ENCODE peak calls at places on chromosomes 4 and X, in nine cellular contexts. One of them, this sample, is unnamed.

GRCh38 chr4:23631255-23631950 is 258.4 kb downstream of the PPARGC1A start:
- DNase-seq in suprapubic skin: no peak
- DNase-seq in stomach: no peak
- DNase-seq in GM12892: no peak
- DNase-seq in GM23338: peak
- DNase-seq in HL-60: no peak
- DNase-seq in HepG2: no peak
- DNase-seq in spleen: no peak
- DNase-seq in Panc1: no peak
- DNase-seq in this sample: no peak

GRCh38 chrX:13007519-13008188 is 32.7 kb downstream of the TMSB4X start:
- DNase-seq in suprapubic skin: no peak
- DNase-seq in stomach: no peak
- DNase-seq in GM12892: no peak
- DNase-seq in GM23338: no peak
- DNase-seq in HL-60: no peak
- DNase-seq in HepG2: no peak
- DNase-seq in spleen: no peak
- DNase-seq in Panc1: no peak
- DNase-seq in this sample: no peak

GRCh38 chrX:72381439-72382198 is 75.9 kb upstream of the CITED1 start:
- DNase-seq in suprapubic skin: no peak
- DNase-seq in stomach: no peak
- DNase-seq in GM12892: no peak
- DNase-seq in GM23338: no peak
- DNase-seq in HL-60: peak
- DNase-seq in HepG2: peak
- DNase-seq in spleen: no peak
- DNase-seq in Panc1: no peak
- DNase-seq in this sample: no peak

GRCh38 chr4:76689079-76689817 is 208.7 kb downstream of the SOWAHB start:
- DNase-seq in suprapubic skin: no peak
- DNase-seq in stomach: peak
- DNase-seq in GM12892: peak
- DNase-seq in GM23338: peak
- DNase-seq in HL-60: no peak
- DNase-seq in HepG2: no peak
- DNase-seq in spleen: peak
- DNase-seq in Panc1: no peak
- DNase-seq in this sample: no peak

GRCh38 chr4:182938213-182938645 is 21.0 kb upstream of the DCTD start:
- DNase-seq in suprapubic skin: peak
- DNase-seq in stomach: peak
- DNase-seq in GM12892: peak
- DNase-seq in GM23338: peak
- DNase-seq in HL-60: peak
- DNase-seq in HepG2: peak
- DNase-seq in spleen: peak
- DNase-seq in Panc1: peak
- DNase-seq in this sample: no peak

GRCh38 chr4:14336656-14337055 is 665.6 kb upstream of the CPEB2 start:
- DNase-seq in suprapubic skin: no peak
- DNase-seq in stomach: no peak
- DNase-seq in GM12892: no peak
- DNase-seq in GM23338: no peak
- DNase-seq in HL-60: no peak
- DNase-seq in HepG2: no peak
- DNase-seq in spleen: no peak
- DNase-seq in Panc1: peak
- DNase-seq in this sample: no peak

GRCh38 chr4:83961575-83961974 is 425.7 kb downstream of the GPAT3 start:
- DNase-seq in suprapubic skin: no peak
- DNase-seq in stomach: no peak
- DNase-seq in GM12892: no peak
- DNase-seq in GM23338: no peak
- DNase-seq in HL-60: no peak
- DNase-seq in HepG2: no peak
- DNase-seq in spleen: no peak
- DNase-seq in Panc1: peak
- DNase-seq in this sample: no peak

GRCh38 chrX:23114256-23114655 is 114.5 kb downstream of the DDX53 start:
- DNase-seq in suprapubic skin: no peak
- DNase-seq in stomach: no peak
- DNase-seq in GM12892: no peak
- DNase-seq in GM23338: no peak
- DNase-seq in HL-60: no peak
- DNase-seq in HepG2: no peak
- DNase-seq in spleen: no peak
- DNase-seq in Panc1: no peak
- DNase-seq in this sample: no peak

GRCh38 chrX:48685416-48685815 is 1.8 kb downstream of the WAS start:
- DNase-seq in suprapubic skin: no peak
- DNase-seq in stomach: no peak
- DNase-seq in GM12892: no peak
- DNase-seq in GM23338: no peak
- DNase-seq in HL-60: no peak
- DNase-seq in HepG2: no peak
- DNase-seq in spleen: peak
- DNase-seq in Panc1: no peak
- DNase-seq in this sample: no peak

GRCh38 chrX:107726809-107727534 is 48.6 kb downstream of the TSC22D3 start:
- DNase-seq in suprapubic skin: no peak
- DNase-seq in stomach: no peak
- DNase-seq in GM12892: no peak
- DNase-seq in GM23338: no peak
- DNase-seq in HL-60: no peak
- DNase-seq in HepG2: peak
- DNase-seq in spleen: no peak
- DNase-seq in Panc1: no peak
- DNase-seq in this sample: no peak

GRCh38 chrX:139077303-139078131 is 366.0 kb upstream of the FGF13 start:
- DNase-seq in suprapubic skin: no peak
- DNase-seq in stomach: no peak
- DNase-seq in GM12892: no peak
- DNase-seq in GM23338: no peak
- DNase-seq in HL-60: no peak
- DNase-seq in HepG2: no peak
- DNase-seq in spleen: no peak
- DNase-seq in Panc1: peak
- DNase-seq in this sample: no peak

GRCh38 chrX:83511208-83511607 is 3.1 kb downstream of the POU3F4 start:
- DNase-seq in suprapubic skin: no peak
- DNase-seq in stomach: no peak
- DNase-seq in GM12892: no peak
- DNase-seq in GM23338: peak
- DNase-seq in HL-60: no peak
- DNase-seq in HepG2: no peak
- DNase-seq in spleen: no peak
- DNase-seq in Panc1: no peak
- DNase-seq in this sample: no peak

GRCh38 chrX:108699368-108699767 is 37.0 kb downstream of the IRS4 start:
- DNase-seq in suprapubic skin: no peak
- DNase-seq in stomach: no peak
- DNase-seq in GM12892: no peak
- DNase-seq in GM23338: peak
- DNase-seq in HL-60: no peak
- DNase-seq in HepG2: peak
- DNase-seq in spleen: no peak
- DNase-seq in Panc1: peak
- DNase-seq in this sample: no peak

GRCh38 chrX:108732630-108733321 is 3.6 kb downstream of the IRS4 start:
- DNase-seq in suprapubic skin: no peak
- DNase-seq in stomach: no peak
- DNase-seq in GM12892: no peak
- DNase-seq in GM23338: peak
- DNase-seq in HL-60: no peak
- DNase-seq in HepG2: no peak
- DNase-seq in spleen: no peak
- DNase-seq in Panc1: no peak
- DNase-seq in this sample: no peak

GRCh38 chr4:19729873-19730735 is 521.6 kb upstream of the SLIT2 start:
- DNase-seq in suprapubic skin: no peak
- DNase-seq in stomach: no peak
- DNase-seq in GM12892: no peak
- DNase-seq in GM23338: no peak
- DNase-seq in HL-60: peak
- DNase-seq in HepG2: no peak
- DNase-seq in spleen: no peak
- DNase-seq in Panc1: no peak
- DNase-seq in this sample: no peak

GRCh38 chr4:137124278-137124932 is 407.9 kb downstream of the PCDH18 start:
- DNase-seq in suprapubic skin: no peak
- DNase-seq in stomach: no peak
- DNase-seq in GM12892: no peak
- DNase-seq in GM23338: peak
- DNase-seq in HL-60: peak
- DNase-seq in HepG2: peak
- DNase-seq in spleen: no peak
- DNase-seq in Panc1: peak
- DNase-seq in this sample: no peak

GRCh38 chr4:137125011-137125410 is 407.3 kb downstream of the PCDH18 start:
- DNase-seq in suprapubic skin: no peak
- DNase-seq in stomach: no peak
- DNase-seq in GM12892: no peak
- DNase-seq in GM23338: no peak
- DNase-seq in HL-60: no peak
- DNase-seq in HepG2: no peak
- DNase-seq in spleen: no peak
- DNase-seq in Panc1: no peak
- DNase-seq in this sample: no peak

GRCh38 chr4:137131201-137131600 is 401.1 kb downstream of the PCDH18 start:
- DNase-seq in suprapubic skin: no peak
- DNase-seq in stomach: no peak
- DNase-seq in GM12892: no peak
- DNase-seq in GM23338: no peak
- DNase-seq in HL-60: no peak
- DNase-seq in HepG2: no peak
- DNase-seq in spleen: no peak
- DNase-seq in Panc1: no peak
- DNase-seq in this sample: no peak

DNA sequence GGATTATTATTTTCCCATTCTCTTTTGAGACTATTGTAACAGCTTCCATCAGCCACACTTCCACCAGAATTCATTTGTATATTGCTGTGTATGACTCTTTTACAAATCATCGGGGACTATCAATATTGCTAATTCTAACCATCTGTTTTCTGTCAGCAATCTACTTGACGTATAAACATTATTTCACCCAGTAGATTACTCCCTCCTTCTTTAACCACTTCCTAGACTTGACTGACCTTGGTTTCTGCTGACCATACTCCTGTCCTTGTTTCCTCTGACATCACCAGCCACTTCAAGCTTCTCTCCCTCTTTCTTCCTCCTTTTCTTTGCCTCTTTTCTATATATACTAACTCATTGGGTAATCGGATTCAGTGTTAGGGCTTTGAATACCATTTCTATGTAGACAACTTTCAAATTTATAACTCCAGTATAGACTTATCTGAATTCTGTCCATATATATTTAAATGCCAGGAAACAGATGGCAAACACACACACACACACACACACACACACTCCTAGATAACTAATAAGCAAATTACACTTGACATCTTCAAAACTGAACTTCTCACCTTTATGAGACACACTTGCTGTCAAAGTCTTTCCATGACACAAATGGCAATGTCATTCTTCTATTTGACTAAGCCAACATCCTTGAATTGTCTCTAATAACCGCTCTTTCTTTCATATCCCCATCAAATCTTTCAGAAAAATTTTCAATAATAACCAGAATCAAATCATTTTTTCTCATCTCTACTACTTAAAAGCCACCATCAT is 402.6 kb downstream of the PCDH18 start:
- DNase-seq in suprapubic skin: no peak
- DNase-seq in stomach: no peak
- DNase-seq in GM12892: no peak
- DNase-seq in GM23338: no peak
- DNase-seq in HL-60: no peak
- DNase-seq in HepG2: no peak
- DNase-seq in spleen: no peak
- DNase-seq in Panc1: no peak
- DNase-seq in this sample: no peak
- TF ChIP-seq POLR2AphosphoS5 in suprapubic skin: no peak
- TF ChIP-seq POLR2AphosphoS5 in stomach: no peak
- TF ChIP-seq POLR2AphosphoS5 in GM12892: no peak
- TF ChIP-seq POLR2AphosphoS5 in GM23338: no peak
- TF ChIP-seq POLR2AphosphoS5 in HL-60: no peak
- TF ChIP-seq POLR2AphosphoS5 in HepG2: no peak
- TF ChIP-seq POLR2AphosphoS5 in spleen: no peak
- TF ChIP-seq POLR2AphosphoS5 in Panc1: no peak
- TF ChIP-seq POLR2AphosphoS5 in this sample: no peak

GRCh38 chrX:1443496-1444075 is 9.1 kb downstream of the ASMTL start:
- DNase-seq in suprapubic skin: peak
- DNase-seq in stomach: no peak
- DNase-seq in GM12892: no peak
- DNase-seq in GM23338: no peak
- DNase-seq in HL-60: no peak
- DNase-seq in HepG2: no peak
- DNase-seq in spleen: peak
- DNase-seq in Panc1: no peak
- DNase-seq in this sample: no peak
- TF ChIP-seq POLR2AphosphoS5 in suprapubic skin: no peak
- TF ChIP-seq POLR2AphosphoS5 in stomach: no peak
- TF ChIP-seq POLR2AphosphoS5 in GM12892: peak
- TF ChIP-seq POLR2AphosphoS5 in GM23338: no peak
- TF ChIP-seq POLR2AphosphoS5 in HL-60: no peak
- TF ChIP-seq POLR2AphosphoS5 in HepG2: no peak
- TF ChIP-seq POLR2AphosphoS5 in spleen: no peak
- TF ChIP-seq POLR2AphosphoS5 in Panc1: no peak
- TF ChIP-seq POLR2AphosphoS5 in this sample: no peak

DNA sequence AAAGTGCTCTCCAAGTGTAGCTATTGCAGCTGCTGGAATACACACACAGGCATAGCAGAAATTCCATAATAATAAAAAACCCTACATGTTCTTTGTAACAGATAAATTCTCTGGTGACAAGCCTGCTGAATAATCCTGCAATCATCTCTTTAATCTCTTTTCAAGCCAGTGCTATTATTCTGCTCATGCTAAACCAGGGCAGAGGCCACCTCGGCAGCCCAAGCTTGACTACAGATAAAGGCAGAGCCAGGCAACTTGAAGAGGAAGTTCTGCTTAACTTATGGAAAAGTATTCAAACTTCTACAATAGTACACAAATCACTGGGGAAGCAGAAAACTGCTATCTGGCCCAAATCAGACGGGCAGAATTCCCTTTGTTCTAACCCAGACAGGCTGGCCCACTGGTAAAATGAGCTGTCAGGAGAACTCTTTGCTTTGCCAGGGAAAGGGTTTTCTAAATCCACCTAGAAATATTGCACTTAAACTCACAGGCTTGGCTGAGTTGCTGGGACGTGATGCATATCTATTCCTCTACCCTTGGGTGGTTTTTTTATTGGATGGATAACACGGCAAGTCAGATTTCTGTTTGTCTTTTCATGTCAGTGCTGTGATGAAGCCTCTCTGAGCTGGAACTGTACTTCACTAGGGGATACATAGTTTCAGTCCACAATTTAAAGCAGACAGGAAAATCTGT is 70.5 kb downstream of the GATB start:
- DNase-seq in suprapubic skin: no peak
- DNase-seq in stomach: peak
- DNase-seq in GM12892: no peak
- DNase-seq in GM23338: no peak
- DNase-seq in HL-60: no peak
- DNase-seq in HepG2: no peak
- DNase-seq in spleen: no peak
- DNase-seq in Panc1: no peak
- DNase-seq in this sample: no peak
- TF ChIP-seq POLR2AphosphoS5 in suprapubic skin: no peak
- TF ChIP-seq POLR2AphosphoS5 in stomach: no peak
- TF ChIP-seq POLR2AphosphoS5 in GM12892: no peak
- TF ChIP-seq POLR2AphosphoS5 in GM23338: no peak
- TF ChIP-seq POLR2AphosphoS5 in HL-60: no peak
- TF ChIP-seq POLR2AphosphoS5 in HepG2: no peak
- TF ChIP-seq POLR2AphosphoS5 in spleen: no peak
- TF ChIP-seq POLR2AphosphoS5 in Panc1: no peak
- TF ChIP-seq POLR2AphosphoS5 in this sample: no peak

GRCh38 chr4:17619416-17620105 is 5.1 kb downstream of the MED28 start:
- DNase-seq in suprapubic skin: no peak
- DNase-seq in stomach: no peak
- DNase-seq in GM12892: no peak
- DNase-seq in GM23338: no peak
- DNase-seq in HL-60: no peak
- DNase-seq in HepG2: no peak
- DNase-seq in spleen: no peak
- DNase-seq in Panc1: no peak
- DNase-seq in this sample: no peak
- TF ChIP-seq POLR2AphosphoS5 in suprapubic skin: no peak
- TF ChIP-seq POLR2AphosphoS5 in stomach: no peak
- TF ChIP-seq POLR2AphosphoS5 in GM12892: no peak
- TF ChIP-seq POLR2AphosphoS5 in GM23338: no peak
- TF ChIP-seq POLR2AphosphoS5 in HL-60: no peak
- TF ChIP-seq POLR2AphosphoS5 in HepG2: no peak
- TF ChIP-seq POLR2AphosphoS5 in spleen: no peak
- TF ChIP-seq POLR2AphosphoS5 in Panc1: no peak
- TF ChIP-seq POLR2AphosphoS5 in this sample: no peak

This sample was measured in breast epithelium.